ENCODE peak calls at places on chromosomes 6 and 20, in nine cellular contexts. X is fibroblast of mammary gland, T is GM10248, Z is GM12865, H is IMR-90, N is pancreas, M is fibroblast of lung, Y is left ventricle myocardium inferior, W is Calu3. D is an unnamed sample.

GRCh38 chr6:40713002-40713719 is 126.0 kb upstream of the LRFN2 start:
- DNase-seq in X (no peak), T (no peak), Z (no peak), H (no peak), N (no peak), M (no peak), Y (no peak), W (no peak), D (peak)

GRCh38 chr6:7129784-7130569 is 22.2 kb downstream of the RREB1 start:
- DNase-seq in X (peak), T (no peak), Z (no peak), H (peak), N (peak), M (peak), Y (no peak), W (no peak), D (peak)

GRCh38 chr20:42544926-42545325 is 644.8 kb downstream of the PTPRT start:
- DNase-seq in X (no peak), T (no peak), Z (no peak), H (no peak), N (peak), M (no peak), Y (no peak), W (no peak), D (no peak)

GRCh38 chr6:49790340-49790739 is 3.3 kb upstream of the PGK2 start:
- DNase-seq in X (no peak), T (no peak), Z (no peak), H (no peak), N (no peak), M (no peak), Y (no peak), W (no peak), D (no peak)

GRCh38 chr6:149248688-149249369 is 68.7 kb upstream of the TAB2 start:
- DNase-seq in X (no peak), T (no peak), Z (peak), H (no peak), N (no peak), M (no peak), Y (no peak), W (peak), D (no peak)

GRCh38 chr20:35023624-35024023 is 68.0 kb downstream of the MYH7B start:
- DNase-seq in X (no peak), T (no peak), Z (no peak), H (no peak), N (no peak), M (no peak), Y (no peak), W (no peak), D (no peak)

GRCh38 chr6:149087898-149088297 is 229.6 kb upstream of the TAB2 start:
- DNase-seq in X (no peak), T (no peak), Z (no peak), H (no peak), N (no peak), M (no peak), Y (no peak), W (no peak), D (no peak)

GRCh38 chr20:13546497-13547131 is 92.1 kb downstream of the TASP1 start:
- DNase-seq in X (peak), T (peak), Z (peak), H (peak), N (peak), M (peak), Y (peak), W (peak), D (peak)

GRCh38 chr20:6395695-6396094 is 272.9 kb upstream of the FERMT1 start:
- DNase-seq in X (no peak), T (no peak), Z (no peak), H (peak), N (no peak), M (peak), Y (no peak), W (no peak), D (no peak)

GRCh38 chr6:125393449-125393858 is 91.7 kb upstream of the HDDC2 start:
- DNase-seq in X (no peak), T (peak), Z (peak), H (no peak), N (no peak), M (no peak), Y (no peak), W (no peak), D (no peak)

GRCh38 chr20:40600441-40601235 is 88.4 kb downstream of the MAFB start:
- DNase-seq in X (no peak), T (no peak), Z (no peak), H (no peak), N (no peak), M (no peak), Y (no peak), W (no peak), D (no peak)

GRCh38 chr20:3901028-3901746 is 12.0 kb downstream of the PANK2 start:
- DNase-seq in X (no peak), T (no peak), Z (no peak), H (peak), N (no peak), M (peak), Y (no peak), W (no peak), D (no peak)

GRCh38 chr20:35901678-35902544 is 52.4 kb downstream of the SCAND1 start:
- DNase-seq in X (peak), T (no peak), Z (no peak), H (peak), N (no peak), M (peak), Y (no peak), W (no peak), D (peak)

GRCh38 chr6:13362432-13362831 is 34.1 kb upstream of the TBC1D7 start:
- DNase-seq in X (peak), T (no peak), Z (no peak), H (peak), N (no peak), M (peak), Y (no peak), W (no peak), D (no peak)

GRCh38 chr20:15842872-15843271 is 730.4 kb downstream of the KIF16B start:
- DNase-seq in X (no peak), T (peak), Z (peak), H (no peak), N (no peak), M (no peak), Y (no peak), W (no peak), D (no peak)

GRCh38 chr6:29493261-29493660 is 5.5 kb upstream of the MAS1L start:
- DNase-seq in X (no peak), T (no peak), Z (no peak), H (no peak), N (no peak), M (no peak), Y (no peak), W (no peak), D (no peak)

GRCh38 chr20:45338121-45339030 is 9.8 kb downstream of the SDC4 start:
- DNase-seq in X (peak), T (no peak), Z (no peak), H (no peak), N (no peak), M (peak), Y (no peak), W (no peak), D (no peak)

GRCh38 chr20:49482621-49483017 is at the start of gene KCNB1:
- DNase-seq in X (peak), T (peak), Z (peak), H (peak), N (peak), M (peak), Y (peak), W (peak), D (peak)

GRCh38 chr6:101645770-101646169 is 252.3 kb downstream of the GRIK2 start:
- DNase-seq in X (no peak), T (no peak), Z (no peak), H (no peak), N (no peak), M (no peak), Y (no peak), W (no peak), D (peak)

GRCh38 chr6:57224769-57225515 is 2.8 kb upstream of the RAB23 start:
- DNase-seq in X (peak), T (no peak), Z (no peak), H (peak), N (no peak), M (peak), Y (no peak), W (no peak), D (peak)

GRCh38 chr6:123965894-123966293 is 162.2 kb downstream of the NKAIN2 start:
- DNase-seq in X (no peak), T (no peak), Z (no peak), H (peak), N (no peak), M (peak), Y (no peak), W (peak), D (no peak)

GRCh38 chr6:167306401-167306998 is 15.4 kb downstream of the UNC93A start:
- DNase-seq in X (no peak), T (no peak), Z (no peak), H (no peak), N (no peak), M (no peak), Y (no peak), W (peak), D (no peak)

GRCh38 chr6:25193147-25193864 is 85.9 kb upstream of the CARMIL1 start:
- DNase-seq in X (peak), T (no peak), Z (no peak), H (peak), N (no peak), M (peak), Y (no peak), W (peak), D (peak)

GRCh38 chr20:24673678-24674570 is 204.5 kb downstream of the SYNDIG1 start:
- DNase-seq in X (peak), T (no peak), Z (no peak), H (peak), N (no peak), M (peak), Y (no peak), W (no peak), D (peak)

GRCh38 chr6:110315856-110316398 is 42.2 kb downstream of the METTL24 start:
- DNase-seq in X (no peak), T (no peak), Z (no peak), H (no peak), N (no peak), M (no peak), Y (no peak), W (no peak), D (no peak)

GRCh38 chr6:36349240-36349639 is 12.6 kb upstream of the BNIP5 start:
- DNase-seq in X (no peak), T (no peak), Z (no peak), H (no peak), N (no peak), M (no peak), Y (no peak), W (no peak), D (no peak)

GRCh38 chr6:52839124-52840055 is 1.2 kb downstream of the GSTA5 start:
- DNase-seq in X (peak), T (peak), Z (peak), H (peak), N (peak), M (peak), Y (no peak), W (peak), D (peak)

GRCh38 chr6:167420858-167421766 is 96.2 kb downstream of the TTLL2 start:
- DNase-seq in X (no peak), T (no peak), Z (no peak), H (no peak), N (peak), M (no peak), Y (no peak), W (peak), D (no peak)

GRCh38 chr6:11789754-11790153 is 11.2 kb upstream of the ADTRP start:
- DNase-seq in X (no peak), T (no peak), Z (no peak), H (no peak), N (no peak), M (no peak), Y (no peak), W (no peak), D (no peak)

GRCh38 chr20:61260905-61261304 is 8.8 kb downstream of the CDH4 start:
- DNase-seq in X (no peak), T (no peak), Z (no peak), H (no peak), N (no peak), M (no peak), Y (no peak), W (no peak), D (no peak)
- TF ChIP-seq CTCF in X (no peak), T (no peak), Z (no peak), H (no peak), N (no peak), M (no peak), Y (no peak), W (no peak), D (peak)

DNA sequence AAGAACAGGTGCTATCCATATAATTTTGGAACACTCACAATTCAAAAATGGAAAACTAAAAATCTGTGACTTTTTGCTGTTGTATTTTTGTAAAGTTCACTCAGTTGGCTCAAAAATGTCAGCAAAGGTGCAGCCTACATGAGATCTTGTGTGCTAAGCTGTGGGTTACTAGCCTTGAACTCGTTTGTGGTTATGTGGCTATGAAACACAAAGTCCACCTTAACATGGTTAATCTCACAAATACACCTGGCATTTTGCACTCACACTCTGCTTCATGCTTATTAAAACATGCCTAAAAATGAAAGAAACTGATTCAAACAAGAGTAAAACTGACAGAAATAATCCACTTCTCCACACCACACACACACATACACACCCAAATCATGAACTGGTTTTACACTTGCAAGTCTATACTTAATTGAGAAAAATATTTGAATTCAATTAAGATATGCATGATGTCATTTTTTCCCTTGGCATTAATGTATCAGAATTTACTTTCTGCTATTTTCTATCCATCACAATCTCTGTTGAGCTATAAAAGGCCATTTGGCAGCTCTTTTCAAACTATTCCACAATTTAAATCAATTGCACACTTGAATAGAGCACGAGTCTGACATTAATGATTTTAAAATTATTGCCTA is 22.9 kb upstream of the TMEM30A start:
- DNase-seq in X (no peak), T (no peak), Z (peak), H (no peak), N (no peak), M (no peak), Y (no peak), W (no peak), D (no peak)
- TF ChIP-seq CTCF in X (no peak), T (no peak), Z (no peak), H (no peak), N (no peak), M (no peak), Y (no peak), W (no peak), D (no peak)

GRCh38 chr20:18722381-18722780 is 91.2 kb upstream of the SCP2D1 start:
- DNase-seq in X (peak), T (no peak), Z (no peak), H (peak), N (no peak), M (no peak), Y (no peak), W (no peak), D (peak)

GRCh38 chr20:18724788-18725476 is 88.7 kb upstream of the SCP2D1 start:
- DNase-seq in X (no peak), T (no peak), Z (no peak), H (no peak), N (no peak), M (no peak), Y (no peak), W (no peak), D (no peak)

GRCh38 chr20:18719426-18719825 is 94.2 kb upstream of the SCP2D1 start:
- DNase-seq in X (peak), T (no peak), Z (no peak), H (peak), N (no peak), M (peak), Y (no peak), W (no peak), D (peak)

GRCh38 chr20:18724077-18724476 is 89.5 kb upstream of the SCP2D1 start:
- DNase-seq in X (no peak), T (no peak), Z (no peak), H (no peak), N (no peak), M (no peak), Y (no peak), W (no peak), D (no peak)

GRCh38 chr20:18721716-18722115 is 91.9 kb upstream of the SCP2D1 start:
- DNase-seq in X (no peak), T (no peak), Z (no peak), H (no peak), N (no peak), M (no peak), Y (no peak), W (no peak), D (no peak)
- TF ChIP-seq CTCF in X (no peak), T (no peak), Z (no peak), H (no peak), N (no peak), M (no peak), Y (no peak), W (no peak), D (no peak)

GRCh38 chr6:100226811-100227210 is 232.8 kb upstream of the MCHR2 start:
- DNase-seq in X (no peak), T (no peak), Z (no peak), H (no peak), N (no peak), M (no peak), Y (no peak), W (no peak), D (no peak)

GRCh38 chr6:100230976-100231316 is 233.8 kb downstream of the SIM1 start:
- DNase-seq in X (peak), T (no peak), Z (no peak), H (peak), N (no peak), M (no peak), Y (no peak), W (no peak), D (peak)

GRCh38 chr6:100230115-100230975 is 234.4 kb downstream of the SIM1 start:
- DNase-seq in X (no peak), T (no peak), Z (no peak), H (no peak), N (no peak), M (no peak), Y (no peak), W (no peak), D (no peak)

GRCh38 chr6:100229512-100229911 is 235.2 kb downstream of the SIM1 start:
- DNase-seq in X (no peak), T (no peak), Z (no peak), H (no peak), N (peak), M (no peak), Y (no peak), W (peak), D (no peak)

DNA sequence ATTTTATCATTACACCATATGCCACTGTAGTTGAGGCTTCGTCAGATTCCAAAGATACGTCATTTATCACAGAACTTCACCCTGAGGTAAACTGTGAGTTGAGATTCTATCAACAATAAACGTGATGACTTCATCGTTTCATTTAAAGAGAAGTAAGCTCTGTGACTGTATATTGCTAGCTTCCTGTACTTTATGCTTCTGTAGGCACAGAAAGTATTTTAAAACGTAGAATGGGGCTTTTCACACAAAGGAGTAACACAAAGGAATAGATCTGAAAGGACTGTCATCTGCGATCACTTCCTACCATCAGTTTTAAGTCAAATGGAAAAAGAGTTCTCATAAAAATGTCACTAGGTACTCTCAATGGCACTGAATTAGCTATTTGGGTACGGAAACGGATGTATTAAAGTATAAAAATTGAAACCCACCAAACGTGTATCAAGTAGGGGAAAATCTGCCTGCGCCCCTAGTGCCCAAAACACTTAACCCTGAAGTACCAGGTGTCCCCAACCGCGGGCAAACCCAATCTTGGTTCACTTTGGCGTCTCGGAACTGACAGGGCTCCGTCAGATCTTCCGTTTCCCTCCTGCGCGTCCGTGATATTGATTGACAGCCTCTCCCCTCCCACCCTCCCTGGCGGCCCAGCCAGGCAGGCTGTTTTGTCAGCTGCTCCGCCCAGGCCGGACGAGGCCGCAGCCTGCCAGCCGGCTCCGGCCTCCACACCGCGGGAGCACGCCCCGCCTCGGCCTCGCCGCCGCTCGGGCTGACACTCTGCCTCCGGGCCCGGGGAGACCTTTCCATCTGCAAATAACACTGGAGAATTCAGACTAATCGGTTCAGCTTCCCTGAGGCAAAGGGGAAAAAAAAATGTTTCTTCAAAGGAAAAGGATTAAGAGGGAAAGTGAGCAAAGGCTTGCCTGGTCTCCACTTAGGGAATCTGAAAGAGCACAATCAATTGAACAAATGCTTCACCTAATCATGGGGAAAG is 234.7 kb upstream of the MCHR2 start:
- DNase-seq in X (peak), T (peak), Z (peak), H (peak), N (peak), M (peak), Y (peak), W (peak), D (peak)
- TF ChIP-seq CTCF in X (peak), T (no peak), Z (peak), H (peak), N (no peak), M (peak), Y (peak), W (no peak), D (no peak)

GRCh38 chr6:130426078-130426726 is 60.4 kb downstream of the TMEM200A start:
- DNase-seq in X (peak), T (no peak), Z (no peak), H (peak), N (no peak), M (no peak), Y (no peak), W (no peak), D (peak)
- TF ChIP-seq CTCF in X (no peak), T (no peak), Z (no peak), H (no peak), N (no peak), M (no peak), Y (no peak), W (no peak), D (no peak)

DNA sequence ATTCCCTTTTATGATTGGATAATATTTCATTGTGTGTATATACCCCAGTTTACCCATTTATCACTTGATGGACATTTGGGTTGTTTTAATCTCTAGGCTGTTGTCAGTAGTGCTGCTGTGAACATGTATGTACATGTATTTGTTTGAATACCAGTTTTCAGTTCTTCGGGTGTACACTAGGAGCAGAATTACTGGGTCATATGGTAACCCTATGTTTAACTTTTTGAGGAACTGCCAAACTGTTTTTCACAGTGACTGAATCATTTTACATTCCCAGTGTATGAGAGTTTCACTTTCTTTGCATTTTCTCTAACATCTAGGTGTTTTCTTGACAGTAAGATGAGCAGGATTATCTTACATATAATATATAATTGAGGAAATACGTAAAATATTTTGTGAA is 44.7 kb upstream of the ADIG start:
- DNase-seq in X (peak), T (no peak), Z (no peak), H (peak), N (no peak), M (peak), Y (no peak), W (no peak), D (peak)
- TF ChIP-seq CTCF in X (peak), T (no peak), Z (no peak), H (peak), N (no peak), M (no peak), Y (no peak), W (no peak), D (peak)

GRCh38 chr6:2999621-3000455 is at the start of gene NQO2:
- DNase-seq in X (peak), T (peak), Z (peak), H (peak), N (peak), M (peak), Y (peak), W (peak), D (peak)
- TF ChIP-seq CTCF in X (no peak), T (no peak), Z (no peak), H (peak), N (no peak), M (no peak), Y (peak), W (no peak), D (no peak)

D was measured in foreskin fibroblast.